ENCODE peak calls at places on chromosome 21, in four cellular contexts. One of them, this sample, is unnamed.

GRCh38 chr21:27653481-27653880 is 686.6 kb upstream of the ADAMTS5 start:
- DNase-seq in choroid plexus epithelial cell: no peak
- DNase-seq in AG09309: no peak
- DNase-seq in mucosa of descending colon: no peak
- DNase-seq in this sample: no peak

GRCh38 chr21:18443085-18443484 is 39.5 kb upstream of the TMPRSS15 start:
- DNase-seq in mucosa of descending colon: no peak
- DNase-seq in AG09309: no peak
- DNase-seq in choroid plexus epithelial cell: no peak
- DNase-seq in this sample: no peak

GRCh38 chr21:38487906-38488639 is 10.2 kb downstream of the ERG start:
- DNase-seq in AG09309: no peak
- DNase-seq in mucosa of descending colon: no peak
- DNase-seq in choroid plexus epithelial cell: no peak
- DNase-seq in this sample: no peak

GRCh38 chr21:29164330-29164942 is 34.0 kb downstream of the MAP3K7CL start:
- DNase-seq in choroid plexus epithelial cell: peak
- DNase-seq in AG09309: peak
- DNase-seq in mucosa of descending colon: no peak
- DNase-seq in this sample: peak

GRCh38 chr21:36606983-36607325 is 92.0 kb upstream of the SIM2 start:
- DNase-seq in AG09309: no peak
- DNase-seq in mucosa of descending colon: no peak
- DNase-seq in choroid plexus epithelial cell: no peak
- DNase-seq in this sample: no peak

GRCh38 chr21:45887788-45888187 is 93.8 kb upstream of the COL6A1 start:
- DNase-seq in AG09309: no peak
- DNase-seq in mucosa of descending colon: no peak
- DNase-seq in choroid plexus epithelial cell: no peak
- DNase-seq in this sample: no peak

GRCh38 chr21:37982496-37983318 is 66.5 kb upstream of the KCNJ6 start:
- DNase-seq in choroid plexus epithelial cell: no peak
- DNase-seq in AG09309: no peak
- DNase-seq in mucosa of descending colon: no peak
- DNase-seq in this sample: no peak

GRCh38 chr21:36419996-36420395 is 34.8 kb downstream of the CHAF1B start:
- DNase-seq in choroid plexus epithelial cell: peak
- DNase-seq in mucosa of descending colon: peak
- DNase-seq in AG09309: peak
- DNase-seq in this sample: peak

GRCh38 chr21:33844104-33844889 is 71.3 kb downstream of the ATP5PO start:
- DNase-seq in AG09309: peak
- DNase-seq in choroid plexus epithelial cell: no peak
- DNase-seq in mucosa of descending colon: no peak
- DNase-seq in this sample: peak

GRCh38 chr21:39022901-39023693 is 160.2 kb downstream of the PSMG1 start:
- DNase-seq in choroid plexus epithelial cell: peak
- DNase-seq in AG09309: no peak
- DNase-seq in mucosa of descending colon: no peak
- DNase-seq in this sample: peak

GRCh38 chr21:24869862-24870261 is 737.4 kb downstream of the MRPL39 start:
- DNase-seq in choroid plexus epithelial cell: no peak
- DNase-seq in mucosa of descending colon: no peak
- DNase-seq in AG09309: no peak
- DNase-seq in this sample: no peak

GRCh38 chr21:17802568-17802967 is 16.6 kb downstream of the C21orf91 start:
- DNase-seq in mucosa of descending colon: no peak
- DNase-seq in AG09309: no peak
- DNase-seq in choroid plexus epithelial cell: peak
- DNase-seq in this sample: peak

GRCh38 chr21:40019076-40019475 is 151.8 kb downstream of the PCP4 start:
- DNase-seq in AG09309: no peak
- DNase-seq in mucosa of descending colon: no peak
- DNase-seq in choroid plexus epithelial cell: no peak
- DNase-seq in this sample: no peak

GRCh38 chr21:17548262-17548661 is 35.4 kb downstream of the CXADR start:
- DNase-seq in mucosa of descending colon: no peak
- DNase-seq in AG09309: no peak
- DNase-seq in choroid plexus epithelial cell: peak
- DNase-seq in this sample: peak

GRCh38 chr21:33975548-33976081 is 60.0 kb upstream of the ATP5PO start:
- DNase-seq in AG09309: no peak
- DNase-seq in mucosa of descending colon: no peak
- DNase-seq in choroid plexus epithelial cell: no peak
- DNase-seq in this sample: no peak

GRCh38 chr21:33384851-33385331 is 18.3 kb upstream of the IFNGR2 start:
- DNase-seq in AG09309: no peak
- DNase-seq in choroid plexus epithelial cell: no peak
- DNase-seq in mucosa of descending colon: no peak
- DNase-seq in this sample: no peak

GRCh38 chr21:34351786-34352241 is 12.0 kb upstream of the KCNE2 start:
- DNase-seq in choroid plexus epithelial cell: peak
- DNase-seq in mucosa of descending colon: peak
- DNase-seq in AG09309: no peak
- DNase-seq in this sample: peak

GRCh38 chr21:24938592-24938991 is 668.7 kb downstream of the MRPL39 start:
- DNase-seq in choroid plexus epithelial cell: no peak
- DNase-seq in mucosa of descending colon: no peak
- DNase-seq in AG09309: no peak
- DNase-seq in this sample: no peak

GRCh38 chr21:46056450-46056903 is 41.4 kb upstream of the COL6A2 start:
- DNase-seq in AG09309: peak
- DNase-seq in mucosa of descending colon: peak
- DNase-seq in choroid plexus epithelial cell: peak
- DNase-seq in this sample: peak

GRCh38 chr21:25313891-25314646 is 293.2 kb downstream of the MRPL39 start:
- DNase-seq in mucosa of descending colon: no peak
- DNase-seq in AG09309: no peak
- DNase-seq in choroid plexus epithelial cell: peak
- DNase-seq in this sample: peak

GRCh38 chr21:16587141-16587570 is 857.4 kb downstream of the USP25 start:
- DNase-seq in AG09309: peak
- DNase-seq in mucosa of descending colon: peak
- DNase-seq in choroid plexus epithelial cell: peak
- DNase-seq in this sample: peak

GRCh38 chr21:46000731-46001641 is 19.4 kb downstream of the COL6A1 start:
- DNase-seq in choroid plexus epithelial cell: no peak
- DNase-seq in AG09309: no peak
- DNase-seq in mucosa of descending colon: peak
- DNase-seq in this sample: no peak

GRCh38 chr21:32372755-32373154 is 20.1 kb downstream of the URB1 start:
- DNase-seq in choroid plexus epithelial cell: peak
- DNase-seq in AG09309: no peak
- DNase-seq in mucosa of descending colon: no peak
- DNase-seq in this sample: peak

GRCh38 chr21:35779690-35780570 is 280.4 kb downstream of the SETD4 start:
- DNase-seq in choroid plexus epithelial cell: peak
- DNase-seq in AG09309: peak
- DNase-seq in mucosa of descending colon: no peak
- DNase-seq in this sample: peak

GRCh38 chr21:38914531-38915385 is 109.0 kb downstream of the ETS2 start:
- DNase-seq in AG09309: no peak
- DNase-seq in choroid plexus epithelial cell: peak
- DNase-seq in mucosa of descending colon: peak
- DNase-seq in this sample: peak

GRCh38 chr21:17519965-17520364 is 7.1 kb downstream of the CXADR start:
- DNase-seq in AG09309: no peak
- DNase-seq in choroid plexus epithelial cell: no peak
- DNase-seq in mucosa of descending colon: no peak
- DNase-seq in this sample: no peak

GRCh38 chr21:33943293-33943692 is 27.7 kb upstream of the ATP5PO start:
- DNase-seq in mucosa of descending colon: no peak
- DNase-seq in choroid plexus epithelial cell: no peak
- DNase-seq in AG09309: no peak
- DNase-seq in this sample: no peak

GRCh38 chr21:33670076-33670475 is 27.8 kb downstream of the ITSN1 start:
- DNase-seq in mucosa of descending colon: no peak
- DNase-seq in choroid plexus epithelial cell: no peak
- DNase-seq in AG09309: no peak
- DNase-seq in this sample: no peak

GRCh38 chr21:37036177-37036576 is 29.7 kb downstream of the RIPPLY3 start:
- DNase-seq in mucosa of descending colon: no peak
- DNase-seq in AG09309: no peak
- DNase-seq in choroid plexus epithelial cell: no peak
- DNase-seq in this sample: peak

GRCh38 chr21:36166705-36167104 is 10.1 kb downstream of the DOP1B start:
- DNase-seq in mucosa of descending colon: peak
- DNase-seq in choroid plexus epithelial cell: no peak
- DNase-seq in AG09309: no peak
- DNase-seq in this sample: no peak

DNA sequence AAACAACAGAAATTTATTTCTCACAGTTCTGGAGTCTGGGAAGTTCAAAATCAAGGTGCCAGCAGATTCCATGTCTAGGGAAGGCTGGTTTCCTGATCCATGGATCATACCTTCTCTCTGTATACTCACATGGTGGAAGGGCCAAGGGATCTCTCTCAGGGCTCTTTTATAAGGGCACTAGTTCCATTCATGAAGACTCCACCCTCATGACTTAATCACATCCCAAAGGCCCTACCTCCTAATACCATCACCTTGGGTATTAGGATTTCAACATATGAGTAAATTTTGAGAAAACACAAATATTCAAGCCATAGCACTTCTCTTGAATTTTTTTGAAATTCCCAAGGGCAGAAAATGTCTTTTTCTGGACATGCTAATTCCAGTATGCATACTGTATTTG is 182.9 kb downstream of the NRIP1 start:
- DNase-seq in AG09309: no peak
- DNase-seq in mucosa of descending colon: no peak
- DNase-seq in choroid plexus epithelial cell: no peak
- DNase-seq in this sample: no peak
- H3K4me3 ChIP-seq in AG09309: no peak
- H3K4me3 ChIP-seq in mucosa of descending colon: no peak
- H3K4me3 ChIP-seq in choroid plexus epithelial cell: no peak
- H3K4me3 ChIP-seq in this sample: no peak

GRCh38 chr21:42258885-42259407 is 40.0 kb downstream of the ABCG1 start:
- DNase-seq in mucosa of descending colon: no peak
- DNase-seq in choroid plexus epithelial cell: no peak
- DNase-seq in AG09309: no peak
- DNase-seq in this sample: no peak
- TF ChIP-seq CTCF in mucosa of descending colon: no peak
- TF ChIP-seq CTCF in choroid plexus epithelial cell: no peak
- TF ChIP-seq CTCF in AG09309: no peak
- TF ChIP-seq CTCF in this sample: no peak

GRCh38 chr21:42062543-42063022 is 8.5 kb upstream of the UMODL1 start:
- DNase-seq in mucosa of descending colon: peak
- DNase-seq in AG09309: no peak
- DNase-seq in choroid plexus epithelial cell: peak
- DNase-seq in this sample: no peak

GRCh38 chr21:42063206-42063577 is 7.9 kb upstream of the UMODL1 start:
- DNase-seq in mucosa of descending colon: peak
- DNase-seq in choroid plexus epithelial cell: no peak
- DNase-seq in AG09309: no peak
- DNase-seq in this sample: no peak

GRCh38 chr21:42061866-42062542 is 9.1 kb upstream of the UMODL1 start:
- DNase-seq in AG09309: no peak
- DNase-seq in mucosa of descending colon: peak
- DNase-seq in choroid plexus epithelial cell: no peak
- DNase-seq in this sample: no peak

GRCh38 chr21:42061195-42061865 is 9.8 kb upstream of the UMODL1 start:
- DNase-seq in choroid plexus epithelial cell: peak
- DNase-seq in AG09309: no peak
- DNase-seq in mucosa of descending colon: peak
- DNase-seq in this sample: no peak

GRCh38 chr21:42063578-42064521 is 7.3 kb upstream of the UMODL1 start:
- DNase-seq in AG09309: no peak
- DNase-seq in choroid plexus epithelial cell: no peak
- DNase-seq in mucosa of descending colon: peak
- DNase-seq in this sample: no peak
- H3K4me3 ChIP-seq in AG09309: no peak
- H3K4me3 ChIP-seq in choroid plexus epithelial cell: no peak
- H3K4me3 ChIP-seq in mucosa of descending colon: no peak
- H3K4me3 ChIP-seq in this sample: no peak

GRCh38 chr21:44817506-44817880 is 369 bp downstream of the SUMO3 start:
- DNase-seq in choroid plexus epithelial cell: peak
- DNase-seq in mucosa of descending colon: peak
- DNase-seq in AG09309: peak
- DNase-seq in this sample: peak

GRCh38 chr21:44818636-44819011 is 762 bp upstream of the SUMO3 start:
- DNase-seq in choroid plexus epithelial cell: no peak
- DNase-seq in mucosa of descending colon: no peak
- DNase-seq in AG09309: no peak
- DNase-seq in this sample: no peak

GRCh38 chr21:44815852-44816628 is 1.8 kb downstream of the SUMO3 start:
- DNase-seq in mucosa of descending colon: no peak
- DNase-seq in AG09309: no peak
- DNase-seq in choroid plexus epithelial cell: no peak
- DNase-seq in this sample: no peak

GRCh38 chr21:44817914-44818635 is at the start of gene SUMO3:
- DNase-seq in mucosa of descending colon: peak
- DNase-seq in choroid plexus epithelial cell: peak
- DNase-seq in AG09309: no peak
- DNase-seq in this sample: peak

DNA sequence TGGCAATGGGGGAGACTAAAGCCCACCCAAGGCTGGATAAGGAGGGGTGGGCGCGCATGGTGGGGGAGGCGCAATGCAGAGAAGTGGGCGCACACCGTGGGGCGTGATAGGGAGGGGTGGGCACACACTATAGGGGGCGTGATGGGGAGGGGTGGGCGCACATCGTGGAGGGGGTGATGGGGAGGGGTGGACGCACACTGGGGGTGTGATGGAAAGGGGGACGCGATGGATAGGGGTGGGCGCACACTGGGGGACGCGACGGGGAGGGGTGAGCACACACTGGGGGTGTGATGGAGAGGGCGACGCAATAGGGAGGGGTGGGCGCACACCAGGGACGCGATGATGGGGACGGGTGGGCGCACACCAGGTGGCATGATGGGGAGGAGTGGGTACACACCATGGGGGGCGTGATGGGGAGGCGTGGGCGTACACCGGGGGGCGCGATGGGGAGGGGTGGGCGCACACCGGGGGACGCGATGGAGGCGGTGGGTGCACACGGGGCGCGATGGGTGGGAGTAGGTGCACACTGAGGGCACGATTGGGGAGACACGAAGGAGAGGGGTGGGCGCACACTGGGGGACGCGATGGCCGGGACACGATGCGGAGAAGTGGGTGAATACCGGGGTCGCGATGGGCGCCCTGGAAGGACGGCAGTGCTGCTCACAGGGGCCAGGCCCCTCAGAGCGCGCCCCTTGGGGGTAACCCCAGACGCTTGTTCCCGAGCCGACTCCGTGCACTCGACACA is 929 bp downstream of the SUMO3 start:
- DNase-seq in mucosa of descending colon: peak
- DNase-seq in choroid plexus epithelial cell: no peak
- DNase-seq in AG09309: no peak
- DNase-seq in this sample: no peak
- TF ChIP-seq CTCF in mucosa of descending colon: no peak
- TF ChIP-seq CTCF in choroid plexus epithelial cell: no peak
- TF ChIP-seq CTCF in AG09309: no peak
- TF ChIP-seq CTCF in this sample: no peak